ENCODE peak calls at places on chromosomes 6 and 20, in seven cellular contexts. One of them, this sample, is unnamed.

GRCh38 chr6:168828800-168829199 is 387.8 kb downstream of the SMOC2 start:
- DNase-seq in mucosa of descending colon: no peak
- DNase-seq in fibroblast of pulmonary artery: peak
- DNase-seq in GM20000: no peak
- DNase-seq in dorsolateral prefrontal cortex: no peak
- DNase-seq in lower lobe of right lung: no peak
- DNase-seq in fibroblast of mammary gland: peak
- DNase-seq in this sample: peak

GRCh38 chr6:37667050-37667814 is 30.5 kb downstream of the MDGA1 start:
- DNase-seq in dorsolateral prefrontal cortex: no peak
- DNase-seq in fibroblast of pulmonary artery: no peak
- DNase-seq in GM20000: no peak
- DNase-seq in lower lobe of right lung: no peak
- DNase-seq in mucosa of descending colon: no peak
- DNase-seq in fibroblast of mammary gland: peak
- DNase-seq in this sample: no peak

GRCh38 chr20:58146761-58147160 is 81.7 kb downstream of the ANKRD60 start:
- DNase-seq in dorsolateral prefrontal cortex: no peak
- DNase-seq in fibroblast of pulmonary artery: no peak
- DNase-seq in lower lobe of right lung: no peak
- DNase-seq in GM20000: no peak
- DNase-seq in mucosa of descending colon: no peak
- DNase-seq in fibroblast of mammary gland: no peak
- DNase-seq in this sample: no peak

GRCh38 chr6:129766959-129767728 is 57.2 kb upstream of the ARHGAP18 start:
- DNase-seq in mucosa of descending colon: no peak
- DNase-seq in lower lobe of right lung: peak
- DNase-seq in fibroblast of pulmonary artery: peak
- DNase-seq in dorsolateral prefrontal cortex: peak
- DNase-seq in fibroblast of mammary gland: peak
- DNase-seq in GM20000: peak
- DNase-seq in this sample: peak

GRCh38 chr20:10924628-10925266 is 250.9 kb upstream of the JAG1 start:
- DNase-seq in lower lobe of right lung: no peak
- DNase-seq in fibroblast of mammary gland: peak
- DNase-seq in GM20000: no peak
- DNase-seq in mucosa of descending colon: no peak
- DNase-seq in fibroblast of pulmonary artery: peak
- DNase-seq in dorsolateral prefrontal cortex: no peak
- DNase-seq in this sample: peak

GRCh38 chr20:57653546-57653900 is 33.3 kb upstream of the ZBP1 start:
- DNase-seq in GM20000: peak
- DNase-seq in fibroblast of mammary gland: no peak
- DNase-seq in fibroblast of pulmonary artery: no peak
- DNase-seq in dorsolateral prefrontal cortex: no peak
- DNase-seq in lower lobe of right lung: peak
- DNase-seq in mucosa of descending colon: no peak
- DNase-seq in this sample: no peak

GRCh38 chr20:41249781-41250281 is 67.7 kb downstream of the ZHX3 start:
- DNase-seq in GM20000: peak
- DNase-seq in dorsolateral prefrontal cortex: peak
- DNase-seq in fibroblast of pulmonary artery: peak
- DNase-seq in lower lobe of right lung: no peak
- DNase-seq in mucosa of descending colon: no peak
- DNase-seq in fibroblast of mammary gland: peak
- DNase-seq in this sample: peak

GRCh38 chr6:82840571-82840970 is 225.1 kb downstream of the UBE3D start:
- DNase-seq in mucosa of descending colon: no peak
- DNase-seq in lower lobe of right lung: no peak
- DNase-seq in fibroblast of mammary gland: no peak
- DNase-seq in fibroblast of pulmonary artery: no peak
- DNase-seq in dorsolateral prefrontal cortex: no peak
- DNase-seq in GM20000: no peak
- DNase-seq in this sample: no peak

GRCh38 chr6:55198708-55199107 is 24.4 kb downstream of the HCRTR2 start:
- DNase-seq in fibroblast of pulmonary artery: no peak
- DNase-seq in lower lobe of right lung: no peak
- DNase-seq in dorsolateral prefrontal cortex: no peak
- DNase-seq in mucosa of descending colon: no peak
- DNase-seq in GM20000: no peak
- DNase-seq in fibroblast of mammary gland: no peak
- DNase-seq in this sample: peak

GRCh38 chr20:45339084-45339483 is 9.1 kb downstream of the SDC4 start:
- DNase-seq in dorsolateral prefrontal cortex: no peak
- DNase-seq in GM20000: no peak
- DNase-seq in lower lobe of right lung: no peak
- DNase-seq in mucosa of descending colon: peak
- DNase-seq in fibroblast of pulmonary artery: no peak
- DNase-seq in fibroblast of mammary gland: no peak
- DNase-seq in this sample: peak

GRCh38 chr6:30744054-30744805 is at the start of gene IER3:
- DNase-seq in fibroblast of pulmonary artery: peak
- DNase-seq in fibroblast of mammary gland: peak
- DNase-seq in lower lobe of right lung: peak
- DNase-seq in mucosa of descending colon: peak
- DNase-seq in GM20000: peak
- DNase-seq in dorsolateral prefrontal cortex: no peak
- DNase-seq in this sample: peak

GRCh38 chr6:3912366-3913076 is 63.3 kb downstream of the FAM50B start:
- DNase-seq in fibroblast of mammary gland: no peak
- DNase-seq in dorsolateral prefrontal cortex: no peak
- DNase-seq in fibroblast of pulmonary artery: no peak
- DNase-seq in mucosa of descending colon: no peak
- DNase-seq in lower lobe of right lung: no peak
- DNase-seq in GM20000: no peak
- DNase-seq in this sample: no peak

GRCh38 chr20:7031222-7031621 is 263.7 kb downstream of the BMP2 start:
- DNase-seq in dorsolateral prefrontal cortex: no peak
- DNase-seq in lower lobe of right lung: no peak
- DNase-seq in fibroblast of mammary gland: no peak
- DNase-seq in mucosa of descending colon: peak
- DNase-seq in GM20000: no peak
- DNase-seq in fibroblast of pulmonary artery: no peak
- DNase-seq in this sample: no peak

GRCh38 chr20:63884506-63885263 is 10.2 kb upstream of the DNAJC5 start:
- DNase-seq in fibroblast of mammary gland: no peak
- DNase-seq in dorsolateral prefrontal cortex: no peak
- DNase-seq in mucosa of descending colon: no peak
- DNase-seq in fibroblast of pulmonary artery: no peak
- DNase-seq in GM20000: peak
- DNase-seq in lower lobe of right lung: no peak
- DNase-seq in this sample: no peak

GRCh38 chr6:160348552-160349441 is 619 bp downstream of the SLC22A3 start:
- DNase-seq in dorsolateral prefrontal cortex: no peak
- DNase-seq in fibroblast of mammary gland: no peak
- DNase-seq in GM20000: no peak
- DNase-seq in fibroblast of pulmonary artery: peak
- DNase-seq in lower lobe of right lung: peak
- DNase-seq in mucosa of descending colon: peak
- DNase-seq in this sample: peak

GRCh38 chr6:108118791-108119211 is 44.3 kb upstream of the OSTM1 start:
- DNase-seq in lower lobe of right lung: no peak
- DNase-seq in GM20000: peak
- DNase-seq in mucosa of descending colon: no peak
- DNase-seq in fibroblast of pulmonary artery: no peak
- DNase-seq in fibroblast of mammary gland: peak
- DNase-seq in dorsolateral prefrontal cortex: no peak
- DNase-seq in this sample: no peak

GRCh38 chr6:111087106-111087835 is at the start of gene SLC16A10:
- DNase-seq in GM20000: peak
- DNase-seq in lower lobe of right lung: peak
- DNase-seq in mucosa of descending colon: peak
- DNase-seq in fibroblast of mammary gland: no peak
- DNase-seq in dorsolateral prefrontal cortex: peak
- DNase-seq in fibroblast of pulmonary artery: peak
- DNase-seq in this sample: peak

GRCh38 chr20:47043076-47043475 is 148.4 kb downstream of the EYA2 start:
- DNase-seq in fibroblast of mammary gland: no peak
- DNase-seq in dorsolateral prefrontal cortex: no peak
- DNase-seq in fibroblast of pulmonary artery: no peak
- DNase-seq in lower lobe of right lung: no peak
- DNase-seq in GM20000: no peak
- DNase-seq in mucosa of descending colon: no peak
- DNase-seq in this sample: no peak

GRCh38 chr20:51419236-51419635 is 123.3 kb downstream of the NFATC2 start:
- DNase-seq in fibroblast of pulmonary artery: no peak
- DNase-seq in mucosa of descending colon: no peak
- DNase-seq in lower lobe of right lung: no peak
- DNase-seq in fibroblast of mammary gland: no peak
- DNase-seq in dorsolateral prefrontal cortex: no peak
- DNase-seq in GM20000: no peak
- DNase-seq in this sample: no peak

GRCh38 chr20:47456041-47456537 is 45.6 kb upstream of the NCOA3 start:
- DNase-seq in GM20000: no peak
- DNase-seq in fibroblast of mammary gland: no peak
- DNase-seq in fibroblast of pulmonary artery: no peak
- DNase-seq in lower lobe of right lung: no peak
- DNase-seq in dorsolateral prefrontal cortex: no peak
- DNase-seq in mucosa of descending colon: no peak
- DNase-seq in this sample: no peak

DNA sequence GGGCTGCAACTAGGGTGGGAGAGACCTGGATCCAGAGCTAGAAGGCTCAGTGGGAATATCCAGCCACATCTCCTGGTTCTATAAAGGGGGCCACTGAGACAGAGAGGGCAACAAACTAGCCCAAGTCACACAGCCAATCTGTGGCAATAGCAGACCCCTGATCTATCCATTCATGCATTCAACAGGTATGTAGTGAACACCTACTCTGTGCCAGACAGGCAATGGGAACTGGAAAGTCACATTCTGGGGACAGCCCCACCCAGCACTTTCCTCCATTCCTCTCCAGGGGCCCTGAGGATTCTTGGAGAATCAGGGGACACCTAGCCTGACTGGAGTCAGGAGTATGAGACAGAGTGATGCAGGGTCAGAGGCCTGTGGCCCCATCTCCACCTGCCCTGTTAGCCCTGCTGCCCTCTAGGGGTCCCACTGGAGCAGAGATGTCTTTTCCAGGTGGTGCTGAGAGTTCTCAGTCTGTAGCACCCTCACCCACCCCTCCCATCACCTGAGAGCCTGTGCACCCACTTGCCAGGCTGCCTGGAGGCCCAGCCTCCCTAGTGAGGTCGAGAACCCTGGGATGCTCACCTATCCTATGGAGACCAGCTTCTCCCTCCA is 13.6 kb downstream of the BPIFA2 start:
- DNase-seq in fibroblast of pulmonary artery: no peak
- DNase-seq in mucosa of descending colon: no peak
- DNase-seq in fibroblast of mammary gland: no peak
- DNase-seq in dorsolateral prefrontal cortex: no peak
- DNase-seq in GM20000: no peak
- DNase-seq in lower lobe of right lung: no peak
- DNase-seq in this sample: no peak
- TF ChIP-seq CTCF in fibroblast of pulmonary artery: no peak
- TF ChIP-seq CTCF in mucosa of descending colon: no peak
- TF ChIP-seq CTCF in fibroblast of mammary gland: no peak
- TF ChIP-seq CTCF in dorsolateral prefrontal cortex: no peak
- TF ChIP-seq CTCF in GM20000: no peak
- TF ChIP-seq CTCF in lower lobe of right lung: no peak
- TF ChIP-seq CTCF in this sample: no peak

GRCh38 chr6:34583461-34583860 is 27.3 kb upstream of the SPDEF start:
- DNase-seq in mucosa of descending colon: no peak
- DNase-seq in fibroblast of mammary gland: no peak
- DNase-seq in dorsolateral prefrontal cortex: no peak
- DNase-seq in lower lobe of right lung: no peak
- DNase-seq in fibroblast of pulmonary artery: no peak
- DNase-seq in GM20000: no peak
- DNase-seq in this sample: peak
- TF ChIP-seq CTCF in mucosa of descending colon: no peak
- TF ChIP-seq CTCF in fibroblast of mammary gland: peak
- TF ChIP-seq CTCF in dorsolateral prefrontal cortex: no peak
- TF ChIP-seq CTCF in lower lobe of right lung: no peak
- TF ChIP-seq CTCF in fibroblast of pulmonary artery: peak
- TF ChIP-seq CTCF in GM20000: no peak
- TF ChIP-seq CTCF in this sample: peak

DNA sequence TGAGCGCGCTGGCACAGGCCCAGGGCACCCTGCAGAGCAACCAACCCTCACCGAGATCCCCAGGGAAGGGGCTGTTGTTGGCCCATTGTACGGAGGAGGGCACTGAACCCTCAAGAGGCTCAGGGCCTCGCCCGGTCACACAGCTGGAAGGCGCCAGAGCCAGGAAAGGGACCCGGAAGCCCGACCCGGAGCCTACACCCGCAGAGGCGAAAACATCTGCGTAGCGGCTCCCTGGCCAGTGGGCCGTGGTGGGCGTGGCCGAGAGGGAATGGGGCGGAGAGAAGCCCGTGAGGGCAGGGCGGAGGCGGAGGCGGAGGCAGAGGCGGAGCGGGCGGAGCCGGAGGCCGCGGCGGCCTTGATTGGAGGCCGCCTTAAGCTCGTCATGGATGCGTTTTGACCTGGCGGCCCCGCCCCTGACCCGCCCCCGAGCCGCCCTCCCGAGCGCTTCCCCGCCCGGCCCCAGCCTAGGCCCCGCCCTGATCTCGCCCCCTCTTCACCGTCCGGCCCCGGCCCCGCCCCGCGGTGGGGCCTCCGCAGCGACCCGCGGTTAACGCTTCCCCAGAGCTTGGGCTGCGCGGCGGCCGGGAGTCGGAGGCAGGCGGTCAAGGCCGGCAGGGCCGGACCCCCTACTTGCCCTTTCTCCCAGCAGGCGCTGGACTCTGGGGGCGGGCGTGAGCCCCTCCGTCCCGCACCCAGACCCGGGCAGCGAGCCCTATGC is 2.1 kb upstream of the MRGBP start:
- DNase-seq in fibroblast of mammary gland: peak
- DNase-seq in dorsolateral prefrontal cortex: peak
- DNase-seq in GM20000: peak
- DNase-seq in mucosa of descending colon: peak
- DNase-seq in lower lobe of right lung: peak
- DNase-seq in fibroblast of pulmonary artery: peak
- DNase-seq in this sample: peak
- TF ChIP-seq CTCF in fibroblast of mammary gland: no peak
- TF ChIP-seq CTCF in dorsolateral prefrontal cortex: peak
- TF ChIP-seq CTCF in GM20000: no peak
- TF ChIP-seq CTCF in mucosa of descending colon: no peak
- TF ChIP-seq CTCF in lower lobe of right lung: no peak
- TF ChIP-seq CTCF in fibroblast of pulmonary artery: no peak
- TF ChIP-seq CTCF in this sample: no peak

GRCh38 chr6:25454141-25454540 is 175.0 kb downstream of the CARMIL1 start:
- DNase-seq in GM20000: no peak
- DNase-seq in mucosa of descending colon: no peak
- DNase-seq in dorsolateral prefrontal cortex: no peak
- DNase-seq in fibroblast of mammary gland: peak
- DNase-seq in fibroblast of pulmonary artery: peak
- DNase-seq in lower lobe of right lung: no peak
- DNase-seq in this sample: peak

GRCh38 chr6:25456656-25457055 is 177.5 kb downstream of the CARMIL1 start:
- DNase-seq in lower lobe of right lung: no peak
- DNase-seq in mucosa of descending colon: no peak
- DNase-seq in fibroblast of pulmonary artery: no peak
- DNase-seq in GM20000: no peak
- DNase-seq in fibroblast of mammary gland: no peak
- DNase-seq in dorsolateral prefrontal cortex: no peak
- DNase-seq in this sample: no peak

GRCh38 chr6:25452027-25452426 is 172.9 kb downstream of the CARMIL1 start:
- DNase-seq in fibroblast of pulmonary artery: no peak
- DNase-seq in dorsolateral prefrontal cortex: no peak
- DNase-seq in lower lobe of right lung: no peak
- DNase-seq in mucosa of descending colon: no peak
- DNase-seq in fibroblast of mammary gland: no peak
- DNase-seq in GM20000: no peak
- DNase-seq in this sample: no peak

GRCh38 chr6:25457519-25457918 is 178.3 kb downstream of the CARMIL1 start:
- DNase-seq in mucosa of descending colon: no peak
- DNase-seq in GM20000: no peak
- DNase-seq in fibroblast of mammary gland: no peak
- DNase-seq in dorsolateral prefrontal cortex: no peak
- DNase-seq in fibroblast of pulmonary artery: no peak
- DNase-seq in lower lobe of right lung: no peak
- DNase-seq in this sample: no peak

GRCh38 chr6:25456249-25456648 is 177.1 kb downstream of the CARMIL1 start:
- DNase-seq in fibroblast of mammary gland: peak
- DNase-seq in mucosa of descending colon: no peak
- DNase-seq in dorsolateral prefrontal cortex: no peak
- DNase-seq in GM20000: no peak
- DNase-seq in fibroblast of pulmonary artery: no peak
- DNase-seq in lower lobe of right lung: no peak
- DNase-seq in this sample: no peak
- TF ChIP-seq CTCF in fibroblast of mammary gland: no peak
- TF ChIP-seq CTCF in mucosa of descending colon: no peak
- TF ChIP-seq CTCF in dorsolateral prefrontal cortex: no peak
- TF ChIP-seq CTCF in GM20000: no peak
- TF ChIP-seq CTCF in fibroblast of pulmonary artery: no peak
- TF ChIP-seq CTCF in lower lobe of right lung: no peak
- TF ChIP-seq CTCF in this sample: no peak